ENCODE peak calls at places on chromosomes 7 and 10, in five cellular contexts. A, Q, V, D and N are unnamed samples.

GRCh38 chr7:94431203-94431602 is 36.5 kb downstream of the COL1A2 start:
- DNase-seq in A (no peak), Q (no peak), V (no peak), D (no peak), N (no peak)

GRCh38 chr7:35553498-35553897 is 141.4 kb downstream of the HERPUD2 start:
- DNase-seq in A (no peak), Q (no peak), V (no peak), D (no peak), N (no peak)

GRCh38 chr10:84696610-84697009 is 368.2 kb downstream of the CCSER2 start:
- DNase-seq in A (no peak), Q (no peak), V (no peak), D (no peak), N (no peak)

GRCh38 chr10:7410306-7410799 is 481 bp downstream of the SFMBT2 start:
- DNase-seq in A (no peak), Q (peak; percentile 33), V (no peak), D (no peak), N (no peak)

GRCh38 chr10:37856881-37857286 is 526 bp downstream of the ZNF248 start:
- DNase-seq in A (no peak), Q (no peak), V (no peak), D (peak; percentile 13), N (no peak)

GRCh38 chr7:110386006-110386405 is 704.9 kb upstream of the LRRN3 start:
- DNase-seq in A (no peak), Q (no peak), V (no peak), D (no peak), N (no peak)

GRCh38 chr7:151195616-151196450 is 8.8 kb upstream of the ASB10 start:
- DNase-seq in A (no peak), Q (no peak), V (no peak), D (no peak), N (no peak)

GRCh38 chr7:22216309-22216708 is 140.6 kb downstream of the RAPGEF5 start:
- DNase-seq in A (no peak), Q (no peak), V (no peak), D (no peak), N (no peak)

GRCh38 chr10:44986670-44987069 is 8.1 kb upstream of the DEPP1 start:
- DNase-seq in A (no peak), Q (no peak), V (no peak), D (no peak), N (no peak)

GRCh38 chr10:54833029-54833428 is 32.0 kb upstream of the PCDH15 start:
- DNase-seq in A (no peak), Q (no peak), V (no peak), D (no peak), N (no peak)

GRCh38 chr7:28381466-28381865 is 30.9 kb upstream of the CREB5 start:
- DNase-seq in A (no peak), Q (no peak), V (no peak), D (no peak), N (no peak)

GRCh38 chr7:55409474-55410225 is 44.5 kb downstream of the LANCL2 start:
- DNase-seq in A (no peak), Q (peak; percentile 35), V (no peak), D (no peak), N (no peak)

GRCh38 chr10:126169899-126170298 is 218.4 kb downstream of the ADAM12 start:
- DNase-seq in A (no peak), Q (no peak), V (no peak), D (no peak), N (no peak)

GRCh38 chr7:69596723-69597277 is 1.5 kb upstream of the AUTS2 start:
- DNase-seq in A (no peak), Q (no peak), V (no peak), D (no peak), N (no peak)

GRCh38 chr7:96161897-96162296 is 160.0 kb downstream of the SLC25A13 start:
- DNase-seq in A (no peak), Q (no peak), V (no peak), D (no peak), N (no peak)

GRCh38 chr7:33215992-33216391 is 86.6 kb downstream of the BBS9 start:
- DNase-seq in A (no peak), Q (no peak), V (no peak), D (no peak), N (no peak)

GRCh38 chr7:83937930-83938329 is 256.7 kb downstream of the SEMA3A start:
- DNase-seq in A (no peak), Q (no peak), V (no peak), D (no peak), N (no peak)

GRCh38 chr10:96690755-96691730 is 29.3 kb downstream of the PIK3AP1 start:
- DNase-seq in A (no peak), Q (no peak), V (no peak), D (no peak), N (no peak)

DNA sequence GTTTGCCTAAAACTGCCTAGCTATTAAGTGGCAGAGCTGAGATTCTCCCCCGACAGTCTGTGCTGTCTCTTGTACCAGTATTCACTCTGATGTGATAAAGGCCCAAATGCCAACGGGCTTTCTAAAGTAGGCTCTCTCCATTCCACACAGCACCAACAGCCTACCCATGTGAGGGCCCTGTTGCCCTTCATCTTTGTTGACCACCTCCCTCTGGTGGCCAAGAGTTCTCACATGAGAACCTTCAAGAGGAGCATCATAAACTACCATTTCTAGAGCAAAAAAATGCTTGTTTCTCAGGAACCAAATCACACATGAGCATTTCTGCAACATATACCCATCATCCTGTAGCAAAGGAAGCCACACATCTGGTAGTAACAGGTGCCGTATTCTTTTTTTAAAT is 185.8 kb downstream of the GRM8 start:
- DNase-seq in A (no peak), Q (peak; percentile 40), V (no peak), D (peak; percentile 13), N (no peak)
- TF ChIP-seq CTCF in A (no peak), Q (peak; percentile 36), V (no peak), D (no peak), N (no peak)

GRCh38 chr10:114045738-114046458 is 2.2 kb downstream of the ADRB1 start:
- DNase-seq in A (no peak), Q (no peak), V (no peak), D (no peak), N (no peak)
- H3K4me3 ChIP-seq in A (no peak overlapping the region), Q (no peak overlapping the region), V (no peak overlapping the region), D (no peak overlapping the region), N (no peak overlapping the region)

GRCh38 chr7:39536926-39537325 is 29.3 kb upstream of the YAE1 start:
- DNase-seq in A (no peak), Q (no peak), V (no peak), D (no peak), N (no peak)
- TF ChIP-seq CTCF in A (no peak), Q (no peak), V (no peak), D (no peak), N (no peak)

GRCh38 chr7:23247602-23248335 is 1.2 kb downstream of the GPNMB start:
- DNase-seq in A (peak; percentile 14), Q (no peak), V (no peak), D (no peak), N (no peak)
- H3K4me3 ChIP-seq in A (peak overlapping the region; percentile 46), Q (no peak overlapping the region), V (peak overlapping the region; percentile 63), D (no peak overlapping the region), N (peak overlapping the region; percentile 57)

GRCh38 chr10:98446656-98447221 is at the start of gene HPS1:
- DNase-seq in A (peak; percentile 67), Q (peak; percentile 91), V (no peak), D (peak; percentile 73), N (no peak)
- TF ChIP-seq CTCF in A (no peak), Q (no peak), V (no peak), D (peak; percentile 17), N (peak; percentile 9)

DNA sequence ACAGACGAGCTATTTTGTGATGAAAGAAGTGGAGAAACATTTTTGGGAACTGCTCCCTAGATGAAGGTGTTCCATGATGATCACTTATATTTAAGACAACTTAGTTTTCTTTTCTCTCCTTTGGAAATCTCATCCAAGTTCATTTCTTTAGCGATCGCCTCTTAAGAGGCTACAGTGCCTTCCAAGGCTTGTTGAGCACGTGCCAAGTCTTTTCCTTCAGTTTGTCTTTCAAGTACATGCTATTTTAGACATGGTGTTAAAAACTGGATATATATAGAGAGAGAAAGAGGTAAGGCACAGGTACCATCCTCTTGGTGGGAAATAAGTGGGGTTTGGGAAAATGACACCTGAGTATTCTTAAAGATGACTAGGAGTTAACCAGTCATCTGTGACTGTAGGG is 2.7 kb downstream of the ADK start:
- DNase-seq in A (no peak), Q (no peak), V (no peak), D (no peak), N (no peak)
- H3K4me3 ChIP-seq in A (no peak overlapping the region), Q (no peak overlapping the region), V (no peak overlapping the region), D (no peak overlapping the region), N (no peak overlapping the region)

GRCh38 chr7:64632029-64632428 is 33.9 kb upstream of the ZNF107 start:
- DNase-seq in A (no peak), Q (no peak), V (no peak), D (no peak), N (no peak)
- TF ChIP-seq CTCF in A (no peak), Q (no peak), V (no peak), D (no peak), N (no peak)

GRCh38 chr10:50512743-50513416 is 110.9 kb downstream of the SGMS1 start:
- DNase-seq in A (no peak), Q (no peak), V (no peak), D (no peak), N (no peak)
- H3K4me3 ChIP-seq in A (no peak overlapping the region), Q (no peak overlapping the region), V (no peak overlapping the region), D (no peak overlapping the region), N (no peak overlapping the region)